ENCODE peak calls at places on chromosome X, in ten cellular contexts. O is GM06990, M is WTC11, V is psoas muscle, Z is thoracic aorta, T is upper lobe of left lung, A is AG09309, E is Peyer's patch, N is lower lobe of right lung, L is OCI-LY7. J is an unnamed sample.

GRCh38 chrX:130170752-130171445 is 863 bp upstream of the RAB33A start:
- DNase-seq in O (peak; percentile 73), M (peak; percentile 61), V (peak; percentile 37), Z (no peak), T (peak; percentile 53), A (no peak), E (peak; percentile 75), N (peak; percentile 56), L (peak; percentile 71), J (peak; percentile 37)

GRCh38 chrX:135982860-135983259 is 2.4 kb upstream of the SLC9A6 start:
- DNase-seq in O (no peak), M (no peak), V (no peak), Z (no peak), T (no peak), A (no peak), E (no peak), N (no peak), L (no peak), J (no peak)

GRCh38 chrX:134908235-134908834 is 82.5 kb upstream of the SMIM10 start:
- DNase-seq in O (no peak), M (no peak), V (no peak), Z (no peak), T (no peak), A (peak; percentile 8), E (no peak), N (no peak), L (peak; percentile 29), J (no peak)

GRCh38 chrX:1391707-1392375 is at the start of gene SLC25A6:
- DNase-seq in O (peak; percentile 100), M (peak; percentile 100), V (peak; percentile 99), Z (peak; percentile 89), T (peak; percentile 98), A (peak; percentile 79), E (peak; percentile 97), N (peak; percentile 99), L (peak; percentile 99), J (peak; percentile 98)

GRCh38 chrX:133749370-133749769 is 236.0 kb downstream of the GPC3 start:
- DNase-seq in O (no peak), M (no peak), V (no peak), Z (no peak), T (no peak), A (no peak), E (no peak), N (no peak), L (no peak), J (no peak)

GRCh38 chrX:136880003-136880451 is 498 bp downstream of the RBMX start:
- DNase-seq in O (no peak), M (no peak), V (peak; percentile 30), Z (no peak), T (peak; percentile 22), A (no peak), E (no peak), N (peak; percentile 44), L (peak; percentile 59), J (peak; percentile 27)

GRCh38 chrX:7307720-7308119 is 159.8 kb upstream of the PUDP start:
- DNase-seq in O (no peak), M (no peak), V (no peak), Z (no peak), T (no peak), A (no peak), E (no peak), N (no peak), L (no peak), J (no peak)

GRCh38 chrX:97639526-97639925 is 755.8 kb downstream of the RPA4 start:
- DNase-seq in O (no peak), M (peak; percentile 44), V (no peak), Z (no peak), T (no peak), A (no peak), E (no peak), N (no peak), L (no peak), J (no peak)

GRCh38 chrX:38627683-38628082 is 66.3 kb downstream of the TSPAN7 start:
- DNase-seq in O (no peak), M (peak; percentile 19), V (no peak), Z (no peak), T (peak; percentile 23), A (no peak), E (no peak), N (no peak), L (peak; percentile 31), J (no peak)
- TF ChIP-seq CTCF in O (peak; percentile 84), M (peak; percentile 44), V (peak; percentile 38), Z (no peak), T (no peak), A (peak; percentile 44), E (peak; percentile 38), N (peak; percentile 37), L (peak; percentile 74), J (no peak)

DNA sequence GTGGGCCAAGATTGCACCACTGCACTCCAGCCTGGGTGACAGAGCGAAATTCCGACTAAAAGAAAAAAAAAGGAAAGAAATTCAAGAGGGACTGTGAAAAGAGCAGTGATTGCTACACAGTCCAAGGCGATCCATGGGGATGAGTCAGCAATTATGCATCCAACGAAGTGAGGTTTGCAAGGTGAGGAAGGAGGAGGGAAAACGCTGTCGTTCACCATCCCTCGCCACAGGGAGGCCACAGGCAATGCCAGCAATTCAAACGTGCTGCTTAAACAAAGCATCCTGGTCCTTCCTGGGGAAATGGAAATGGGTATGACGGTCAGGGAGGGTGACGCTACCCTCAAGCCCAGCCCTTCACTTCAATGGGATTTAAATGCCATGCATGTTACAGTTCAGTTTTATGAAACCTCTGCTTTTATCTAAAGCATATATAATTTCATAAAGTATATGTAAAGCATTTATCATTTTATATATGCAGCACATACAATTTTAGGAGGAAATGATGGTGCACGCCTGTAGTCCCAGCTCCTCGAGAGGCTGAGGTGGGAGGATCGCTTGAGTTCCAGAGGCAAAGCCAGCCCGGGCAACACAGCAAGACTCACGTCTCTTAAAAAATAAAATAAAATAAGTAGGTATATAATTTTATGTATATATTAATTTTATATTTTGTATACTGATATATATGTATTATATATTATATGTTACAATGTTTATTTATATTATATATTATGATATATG is 108.7 kb downstream of the DHRSX start:
- DNase-seq in O (no peak), M (peak; percentile 61), V (no peak), Z (no peak), T (no peak), A (peak; percentile 61), E (no peak), N (no peak), L (no peak), J (no peak)
- TF ChIP-seq CTCF in O (no peak), M (no peak), V (no peak), Z (no peak), T (no peak), A (peak; percentile 30), E (no peak), N (no peak), L (no peak), J (no peak)

GRCh38 chrX:152819732-152820131 is 10.8 kb downstream of the CETN2 start:
- DNase-seq in O (no peak), M (no peak), V (no peak), Z (no peak), T (no peak), A (no peak), E (no peak), N (no peak), L (no peak), J (no peak)

GRCh38 chrX:152814048-152814447 is 16.5 kb downstream of the CETN2 start:
- DNase-seq in O (no peak), M (no peak), V (no peak), Z (no peak), T (no peak), A (no peak), E (no peak), N (no peak), L (no peak), J (no peak)

GRCh38 chrX:152813211-152813610 is 17.3 kb downstream of the CETN2 start:
- DNase-seq in O (no peak), M (no peak), V (no peak), Z (no peak), T (no peak), A (no peak), E (no peak), N (no peak), L (no peak), J (no peak)

GRCh38 chrX:152819271-152819670 is 11.3 kb downstream of the CETN2 start:
- DNase-seq in O (no peak), M (no peak), V (no peak), Z (no peak), T (no peak), A (no peak), E (no peak), N (no peak), L (no peak), J (no peak)

DNA sequence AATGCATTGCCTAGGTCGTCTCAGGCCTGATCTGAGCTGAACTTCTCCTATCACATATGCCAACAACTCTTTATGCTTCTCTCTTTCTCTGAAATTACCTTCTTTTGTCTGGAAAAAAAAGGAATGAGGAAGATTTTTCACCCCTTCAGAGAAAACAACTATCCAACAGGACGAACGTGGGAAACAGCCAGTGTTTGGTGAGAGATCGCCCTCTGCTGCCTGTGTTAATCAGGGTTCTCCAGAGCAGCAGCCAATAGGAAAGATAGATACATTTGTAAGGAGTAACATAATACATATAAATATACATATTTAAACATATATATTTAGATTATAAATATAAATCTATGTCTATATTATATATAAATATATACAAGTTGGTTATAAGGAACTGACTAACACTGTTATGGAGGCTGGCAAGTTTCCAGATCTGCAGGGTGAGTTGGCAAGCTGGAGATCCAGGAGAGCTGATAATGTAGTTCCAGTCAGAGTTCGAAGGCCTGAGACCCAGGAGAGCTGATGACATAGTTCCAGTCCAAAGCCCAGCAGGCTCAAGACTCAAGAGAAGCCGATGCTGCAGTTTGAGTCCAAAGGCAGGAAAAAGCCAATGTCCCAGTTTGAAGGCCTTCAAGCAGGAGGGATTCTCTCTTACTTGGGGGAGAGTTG is 13.3 kb downstream of the CETN2 start:
- DNase-seq in O (no peak), M (peak; percentile 26), V (no peak), Z (no peak), T (no peak), A (no peak), E (no peak), N (no peak), L (peak; percentile 11), J (no peak)
- TF ChIP-seq CTCF in O (peak; percentile 56), M (no peak), V (peak; percentile 19), Z (no peak), T (no peak), A (peak; percentile 63), E (peak; percentile 25), N (peak; percentile 10), L (peak; percentile 69), J (no peak)

GRCh38 chrX:131308980-131309379 is 19.9 kb upstream of the IGSF1 start:
- DNase-seq in O (no peak), M (no peak), V (no peak), Z (no peak), T (no peak), A (no peak), E (no peak), N (no peak), L (no peak), J (no peak)
- TF ChIP-seq CTCF in O (no peak), M (no peak), V (no peak), Z (no peak), T (no peak), A (no peak), E (no peak), N (no peak), L (no peak), J (no peak)

GRCh38 chrX:79524642-79525041 is 157.5 kb upstream of the ITM2A start:
- DNase-seq in O (no peak), M (no peak), V (no peak), Z (no peak), T (no peak), A (no peak), E (no peak), N (no peak), L (no peak), J (no peak)
- TF ChIP-seq CTCF in O (peak; percentile 63), M (peak; percentile 12), V (no peak), Z (no peak), T (no peak), A (peak; percentile 39), E (no peak), N (no peak), L (peak; percentile 53), J (no peak)

GRCh38 chrX:104270916-104271512 is 16.3 kb upstream of the ESX1 start:
- DNase-seq in O (no peak), M (peak; percentile 58), V (peak; percentile 33), Z (no peak), T (no peak), A (no peak), E (no peak), N (no peak), L (peak; percentile 1), J (no peak)
- TF ChIP-seq CTCF in O (peak; percentile 65), M (no peak), V (peak; percentile 54), Z (peak; percentile 46), T (no peak), A (peak; percentile 72), E (peak; percentile 28), N (peak; percentile 42), L (peak; percentile 51), J (peak; percentile 19)

J was measured in CD4-positive, alpha-beta T cell.